ENCODE peak calls at places on chromosomes 3 and 15, in six cellular contexts. H is A549, J is HepG2, I is upper lobe of left lung, F is K562, Z is GM12878. C is an unnamed sample.
A peak's percentile ranks its signal among the peaks of the same experiment; 100 is the strongest.

GRCh38 chr15:48520376-48521155 is 124.9 kb downstream of the FBN1 start:
- ATAC-seq in F (peak; percentile 90), Z (no peak), I (no peak), J (peak; percentile 90), H (no peak), C (no peak)

GRCh38 chr15:32106401-32107381 is 76.4 kb downstream of the CHRNA7 start:
- ATAC-seq in H (no peak), I (no peak), F (no peak), Z (no peak), J (no peak), C (no peak)

GRCh38 chr3:17052348-17052747 is 167.6 kb downstream of the PLCL2 start:
- ATAC-seq in J (no peak), H (no peak), I (no peak), F (no peak), Z (peak; percentile 83), C (no peak)

GRCh38 chr3:32056559-32057290 is 49.7 kb upstream of the GPD1L start:
- ATAC-seq in H (no peak), F (no peak), I (no peak), Z (no peak), J (no peak), C (no peak)

GRCh38 chr3:102530443-102531195 is 95.8 kb downstream of the ZPLD1 start:
- ATAC-seq in H (no peak), Z (no peak), F (no peak), J (no peak), I (no peak), C (no peak)

GRCh38 chr3:51271172-51271571 is 113.9 kb upstream of the MANF start:
- ATAC-seq in Z (no peak), H (no peak), F (no peak), J (no peak), I (no peak), C (no peak)

GRCh38 chr3:88668180-88668579 is 439.2 kb upstream of the EPHA3 start:
- ATAC-seq in F (no peak), Z (no peak), H (no peak), J (no peak), I (no peak), C (no peak)

GRCh38 chr3:148716657-148717056 is 19.0 kb downstream of the AGTR1 start:
- ATAC-seq in Z (no peak), H (peak; percentile 72), I (no peak), J (no peak), F (no peak), C (no peak)

GRCh38 chr3:150312018-150312657 is 96.0 kb upstream of the TSC22D2 start:
- ATAC-seq in F (no peak), H (no peak), J (no peak), Z (peak; percentile 46), I (peak; percentile 82), C (no peak)

GRCh38 chr15:94021621-94022320 is 209.6 kb upstream of the MCTP2 start:
- ATAC-seq in Z (no peak), F (no peak), I (no peak), H (no peak), J (no peak), C (peak; percentile 89)

GRCh38 chr15:26670116-26670515 is 102.8 kb downstream of the GABRB3 start:
- ATAC-seq in F (no peak), Z (no peak), I (peak; percentile 16), J (no peak), H (no peak), C (no peak)

GRCh38 chr3:10173926-10174435 is 9.3 kb downstream of the IRAK2 start:
- ATAC-seq in F (peak; percentile 75), I (peak; percentile 87), H (peak; percentile 93), Z (peak; percentile 52), J (peak; percentile 81), C (peak; percentile 92)

GRCh38 chr3:27699067-27699466 is 23.1 kb downstream of the EOMES start:
- ATAC-seq in H (no peak), Z (peak; percentile 88), J (no peak), I (no peak), F (no peak), C (no peak)

GRCh38 chr3:39639344-39640236 is 169.8 kb upstream of the MYRIP start:
- ATAC-seq in F (peak; percentile 98), Z (no peak), J (no peak), H (peak; percentile 98), I (peak; percentile 57), C (no peak)

GRCh38 chr15:43877371-43877770 is 50.6 kb downstream of the WDR76 start:
- ATAC-seq in J (no peak), H (no peak), F (no peak), I (no peak), Z (no peak), C (no peak)

DNA sequence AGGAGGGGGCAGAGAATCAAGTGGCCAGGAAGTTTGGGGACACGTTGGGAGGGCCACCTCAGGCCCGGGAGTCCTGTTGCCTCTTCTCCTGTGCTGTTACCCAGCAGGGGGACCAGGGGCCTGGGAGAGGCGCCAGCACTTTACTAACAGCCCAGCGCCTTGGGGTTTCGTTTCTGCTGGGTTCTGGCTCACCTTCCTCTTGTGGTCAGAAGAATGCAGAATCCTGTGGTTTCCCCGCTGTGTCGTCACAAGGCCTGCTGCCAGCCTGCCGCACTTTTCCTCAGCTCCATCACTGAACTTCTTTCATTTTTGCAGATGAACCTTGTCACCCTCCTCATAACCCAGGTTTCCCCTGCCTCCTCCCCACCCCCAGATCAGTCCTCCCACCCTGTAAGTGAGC is 67.7 kb downstream of the SLC30A4 start:
- ATAC-seq in I (peak; percentile 78), J (peak; percentile 48), F (peak; percentile 9), H (peak; percentile 51), Z (peak; percentile 76), C (no peak)
- H3K4me1 ChIP-seq in I (peaks cover 33% of the 10 kb centered on the region), J (peaks cover 47% of the 10 kb centered on the region), F (peaks cover 9% of the 10 kb centered on the region), H (peaks cover 34% of the 10 kb centered on the region), Z (peaks cover 24% of the 10 kb centered on the region), C (peaks cover 16% of the 10 kb centered on the region)

GRCh38 chr3:46936733-46937250 is 39.8 kb downstream of the CCDC12 start:
- ATAC-seq in H (no peak), J (no peak), Z (no peak), I (no peak), F (no peak), C (no peak)

GRCh38 chr3:46934067-46934466 is 42.5 kb downstream of the CCDC12 start:
- ATAC-seq in J (no peak), F (no peak), I (no peak), Z (no peak), H (no peak), C (no peak)

GRCh38 chr3:46934508-46935167 is 41.9 kb downstream of the CCDC12 start:
- ATAC-seq in I (no peak), Z (no peak), H (no peak), J (no peak), F (no peak), C (no peak)

GRCh38 chr3:46935989-46936620 is 40.4 kb downstream of the CCDC12 start:
- ATAC-seq in H (no peak), F (no peak), J (no peak), I (no peak), Z (no peak), C (no peak)

DNA sequence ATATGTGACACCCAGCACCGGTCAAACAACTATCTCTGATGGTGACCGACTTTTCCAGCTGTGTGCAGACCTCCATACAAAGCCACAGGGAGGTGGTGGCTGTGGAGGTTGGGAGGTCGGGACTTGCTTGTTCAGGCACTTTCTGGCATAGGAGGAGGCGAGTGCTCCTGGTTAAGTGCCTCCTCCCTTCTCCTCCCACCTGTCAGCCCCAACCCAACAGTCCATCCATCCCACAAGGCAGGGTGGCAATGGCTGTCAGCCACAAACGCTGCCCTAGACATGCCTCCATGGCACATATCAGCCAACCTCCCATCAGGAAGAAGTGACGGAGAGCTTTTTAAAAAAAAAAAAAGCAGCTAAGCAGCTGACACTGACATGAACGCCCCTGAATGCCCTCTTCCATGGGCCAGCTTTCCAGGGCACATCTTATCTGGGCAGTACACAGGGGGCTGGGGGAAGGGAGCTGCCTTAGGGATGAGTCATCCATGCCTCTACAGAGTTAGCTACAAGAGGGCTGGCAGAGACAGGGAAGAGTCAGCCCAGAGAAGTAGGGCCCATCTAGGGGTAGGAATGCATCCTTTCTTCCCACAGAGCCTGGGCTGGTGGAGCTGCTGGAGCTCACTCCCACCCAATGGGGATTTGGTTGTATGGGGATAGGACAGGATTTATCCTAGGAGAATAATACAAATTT is 41.2 kb downstream of the CCDC12 start:
- ATAC-seq in F (peak; percentile 81), Z (no peak), I (peak; percentile 84), J (peak; percentile 90), H (peak; percentile 91), C (peak; percentile 94)
- TF ChIP-seq EP300 in F (peak; percentile 85), Z (no peak), I (peak; percentile 31), J (no peak), H (no peak), C (no peak)

GRCh38 chr3:47475570-47476329 is at the start of gene SCAP:
- ATAC-seq in J (peak; percentile 86), I (peak; percentile 99), F (peak; percentile 82), H (peak; percentile 89), Z (peak; percentile 93), C (peak; percentile 98)
- TF ChIP-seq POLR2A in J (peak; percentile 67), I (peak; percentile 77), F (peak; percentile 85), H (peak; percentile 38), Z (peak; percentile 75), C (peak; percentile 45)

DNA sequence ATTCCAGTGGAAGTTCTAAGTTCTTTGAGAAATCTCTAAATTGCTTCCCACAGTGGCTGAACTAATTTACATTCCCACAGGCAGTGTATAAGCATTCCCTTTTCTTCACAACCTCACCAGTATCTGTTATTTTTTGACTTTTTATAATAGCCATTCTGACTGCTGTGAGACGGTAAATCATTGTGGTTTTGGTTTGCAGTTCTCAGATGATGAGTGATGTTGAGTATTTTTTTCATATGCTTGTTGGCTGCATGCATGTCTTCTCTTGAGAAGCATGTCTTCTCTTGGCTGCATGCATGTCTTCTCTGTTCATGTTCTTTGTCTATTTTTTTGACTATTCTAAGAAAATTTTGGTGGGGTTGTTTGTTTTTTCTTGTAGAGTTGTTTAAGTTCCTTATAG is 499.6 kb upstream of the CCDC54 start:
- ATAC-seq in I (no peak), F (no peak), J (no peak), Z (no peak), H (no peak), C (no peak)
- H3K4me1 ChIP-seq in I (no peaks in the 10 kb centered on the region), F (no peaks in the 10 kb centered on the region), J (no peaks in the 10 kb centered on the region), Z (no peaks in the 10 kb centered on the region), H (no peaks in the 10 kb centered on the region), C (no peaks in the 10 kb centered on the region)

GRCh38 chr3:155673411-155673810 is 71.5 kb downstream of the PLCH1 start:
- ATAC-seq in F (no peak), I (no peak), Z (no peak), J (no peak), H (no peak), C (no peak)
- TF ChIP-seq EP300 in F (no peak), I (no peak), Z (no peak), J (no peak), H (no peak), C (no peak)

GRCh38 chr15:25543156-25543555 is 104.3 kb upstream of the UBE3A start:
- ATAC-seq in Z (no peak), J (no peak), I (no peak), H (no peak), F (no peak), C (peak; percentile 61)
- TF ChIP-seq POLR2A in Z (no peak), J (no peak), I (no peak), H (no peak), F (no peak), C (no peak)